ENCODE peak calls at places on chromosome 1, in five cellular contexts. One of them, this sample, is unnamed.

GRCh38 chr1:229283183-229283611 is 12.3 kb downstream of the RAB4A start:
- DNase-seq in A549: no peak
- DNase-seq in NCI-H69: no peak
- DNase-seq in activated naive CD8-positive, alpha-beta T cell treated with anti-CD3 and anti-CD28 coated beads for 36 hours: no peak
- DNase-seq in Daoy: no peak
- DNase-seq in this sample: no peak

GRCh38 chr1:27940297-27940696 is 5.5 kb downstream of the SMPDL3B start:
- DNase-seq in A549: peak
- DNase-seq in NCI-H69: peak
- DNase-seq in activated naive CD8-positive, alpha-beta T cell treated with anti-CD3 and anti-CD28 coated beads for 36 hours: peak
- DNase-seq in Daoy: no peak
- DNase-seq in this sample: peak

GRCh38 chr1:39047374-39048229 is 21.5 kb downstream of the NDUFS5 start:
- DNase-seq in A549: no peak
- DNase-seq in NCI-H69: no peak
- DNase-seq in activated naive CD8-positive, alpha-beta T cell treated with anti-CD3 and anti-CD28 coated beads for 36 hours: no peak
- DNase-seq in Daoy: peak
- DNase-seq in this sample: no peak

GRCh38 chr1:198943484-198943883 is 304.6 kb downstream of the PTPRC start:
- DNase-seq in A549: no peak
- DNase-seq in NCI-H69: no peak
- DNase-seq in activated naive CD8-positive, alpha-beta T cell treated with anti-CD3 and anti-CD28 coated beads for 36 hours: no peak
- DNase-seq in Daoy: no peak
- DNase-seq in this sample: no peak

GRCh38 chr1:74314438-74314837 is 79.3 kb downstream of the TNNI3K start:
- DNase-seq in A549: no peak
- DNase-seq in NCI-H69: no peak
- DNase-seq in activated naive CD8-positive, alpha-beta T cell treated with anti-CD3 and anti-CD28 coated beads for 36 hours: no peak
- DNase-seq in Daoy: no peak
- DNase-seq in this sample: no peak

GRCh38 chr1:214957330-214958137 is 125.0 kb upstream of the KCNK2 start:
- DNase-seq in A549: peak
- DNase-seq in NCI-H69: no peak
- DNase-seq in activated naive CD8-positive, alpha-beta T cell treated with anti-CD3 and anti-CD28 coated beads for 36 hours: no peak
- DNase-seq in Daoy: peak
- DNase-seq in this sample: no peak

GRCh38 chr1:215731699-215732098 is 164.6 kb downstream of the KCTD3 start:
- DNase-seq in A549: no peak
- DNase-seq in NCI-H69: no peak
- DNase-seq in activated naive CD8-positive, alpha-beta T cell treated with anti-CD3 and anti-CD28 coated beads for 36 hours: no peak
- DNase-seq in Daoy: no peak
- DNase-seq in this sample: no peak

GRCh38 chr1:47521034-47521871 is 83.4 kb downstream of the FOXD2 start:
- DNase-seq in A549: no peak
- DNase-seq in NCI-H69: peak
- DNase-seq in activated naive CD8-positive, alpha-beta T cell treated with anti-CD3 and anti-CD28 coated beads for 36 hours: no peak
- DNase-seq in Daoy: peak
- DNase-seq in this sample: no peak

GRCh38 chr1:156870734-156871133 is 10.1 kb downstream of the NTRK1 start:
- DNase-seq in A549: peak
- DNase-seq in NCI-H69: peak
- DNase-seq in activated naive CD8-positive, alpha-beta T cell treated with anti-CD3 and anti-CD28 coated beads for 36 hours: no peak
- DNase-seq in Daoy: peak
- DNase-seq in this sample: no peak

GRCh38 chr1:155080250-155081228 is 1.9 kb downstream of the EFNA3 start:
- DNase-seq in A549: no peak
- DNase-seq in NCI-H69: peak
- DNase-seq in activated naive CD8-positive, alpha-beta T cell treated with anti-CD3 and anti-CD28 coated beads for 36 hours: no peak
- DNase-seq in Daoy: peak
- DNase-seq in this sample: no peak

GRCh38 chr1:205834751-205835150 is 15.2 kb downstream of the PM20D1 start:
- DNase-seq in A549: no peak
- DNase-seq in NCI-H69: no peak
- DNase-seq in activated naive CD8-positive, alpha-beta T cell treated with anti-CD3 and anti-CD28 coated beads for 36 hours: no peak
- DNase-seq in Daoy: peak
- DNase-seq in this sample: no peak

GRCh38 chr1:186841599-186841998 is 12.8 kb downstream of the PLA2G4A start:
- DNase-seq in A549: no peak
- DNase-seq in NCI-H69: no peak
- DNase-seq in activated naive CD8-positive, alpha-beta T cell treated with anti-CD3 and anti-CD28 coated beads for 36 hours: no peak
- DNase-seq in Daoy: no peak
- DNase-seq in this sample: no peak

GRCh38 chr1:165592945-165593823 is 37.9 kb upstream of the MGST3 start:
- DNase-seq in A549: peak
- DNase-seq in NCI-H69: peak
- DNase-seq in activated naive CD8-positive, alpha-beta T cell treated with anti-CD3 and anti-CD28 coated beads for 36 hours: peak
- DNase-seq in Daoy: peak
- DNase-seq in this sample: peak

GRCh38 chr1:208090776-208091291 is 153.3 kb downstream of the PLXNA2 start:
- DNase-seq in A549: no peak
- DNase-seq in NCI-H69: no peak
- DNase-seq in activated naive CD8-positive, alpha-beta T cell treated with anti-CD3 and anti-CD28 coated beads for 36 hours: no peak
- DNase-seq in Daoy: no peak
- DNase-seq in this sample: no peak

GRCh38 chr1:205312866-205313680 is 8.5 kb downstream of the NUAK2 start:
- DNase-seq in A549: no peak
- DNase-seq in NCI-H69: no peak
- DNase-seq in activated naive CD8-positive, alpha-beta T cell treated with anti-CD3 and anti-CD28 coated beads for 36 hours: no peak
- DNase-seq in Daoy: no peak
- DNase-seq in this sample: no peak

GRCh38 chr1:2193514-2194251 is 889 bp downstream of the FAAP20 start:
- DNase-seq in A549: no peak
- DNase-seq in NCI-H69: peak
- DNase-seq in activated naive CD8-positive, alpha-beta T cell treated with anti-CD3 and anti-CD28 coated beads for 36 hours: no peak
- DNase-seq in Daoy: no peak
- DNase-seq in this sample: no peak

GRCh38 chr1:208145167-208145566 is 99.0 kb downstream of the PLXNA2 start:
- DNase-seq in A549: no peak
- DNase-seq in NCI-H69: no peak
- DNase-seq in activated naive CD8-positive, alpha-beta T cell treated with anti-CD3 and anti-CD28 coated beads for 36 hours: no peak
- DNase-seq in Daoy: no peak
- DNase-seq in this sample: no peak

GRCh38 chr1:32623775-32624174 is 26.6 kb downstream of the ZBTB8OS start:
- DNase-seq in A549: no peak
- DNase-seq in NCI-H69: no peak
- DNase-seq in activated naive CD8-positive, alpha-beta T cell treated with anti-CD3 and anti-CD28 coated beads for 36 hours: peak
- DNase-seq in Daoy: no peak
- DNase-seq in this sample: no peak

GRCh38 chr1:1213153-1213918 is 617 bp downstream of the TNFRSF4 start:
- DNase-seq in A549: no peak
- DNase-seq in NCI-H69: no peak
- DNase-seq in activated naive CD8-positive, alpha-beta T cell treated with anti-CD3 and anti-CD28 coated beads for 36 hours: peak
- DNase-seq in Daoy: no peak
- DNase-seq in this sample: no peak

GRCh38 chr1:232602622-232603021 is 27.3 kb downstream of the SIPA1L2 start:
- DNase-seq in A549: no peak
- DNase-seq in NCI-H69: no peak
- DNase-seq in activated naive CD8-positive, alpha-beta T cell treated with anti-CD3 and anti-CD28 coated beads for 36 hours: no peak
- DNase-seq in Daoy: no peak
- DNase-seq in this sample: no peak

GRCh38 chr1:26287033-26287711 is 7.3 kb downstream of the SH3BGRL3 start:
- DNase-seq in A549: no peak
- DNase-seq in NCI-H69: no peak
- DNase-seq in activated naive CD8-positive, alpha-beta T cell treated with anti-CD3 and anti-CD28 coated beads for 36 hours: peak
- DNase-seq in Daoy: no peak
- DNase-seq in this sample: peak

GRCh38 chr1:55876276-55877060 is 661.3 kb upstream of the USP24 start:
- DNase-seq in A549: no peak
- DNase-seq in NCI-H69: no peak
- DNase-seq in activated naive CD8-positive, alpha-beta T cell treated with anti-CD3 and anti-CD28 coated beads for 36 hours: no peak
- DNase-seq in Daoy: no peak
- DNase-seq in this sample: no peak

GRCh38 chr1:40860706-40861226 is 1.4 kb downstream of the CITED4 start:
- DNase-seq in A549: no peak
- DNase-seq in NCI-H69: no peak
- DNase-seq in activated naive CD8-positive, alpha-beta T cell treated with anti-CD3 and anti-CD28 coated beads for 36 hours: no peak
- DNase-seq in Daoy: no peak
- DNase-seq in this sample: peak

This sample was measured in CD14-positive monocyte.